ENCODE peak calls at places on chromosomes 4 and X, in four cellular contexts. F is HCEC 1CT, U is AG04450, J is Right ventricle myocardium inferior. L is an unnamed sample.

GRCh38 chrX:34382416-34382815 is 250.3 kb upstream of the FAM47A start:
- DNase-seq in U (no peak), J (no peak), F (no peak), L (no peak)

GRCh38 chrX:24242649-24243556 is 71.0 kb downstream of the SUPT20HL2 start:
- DNase-seq in J (peak), U (peak), F (peak), L (no peak)

GRCh38 chr4:15118281-15118680 is 116.0 kb downstream of the CPEB2 start:
- DNase-seq in U (no peak), F (no peak), J (no peak), L (no peak)

GRCh38 chrX:1925053-1925481 is 310.2 kb downstream of the ASMT start:
- DNase-seq in U (no peak), J (no peak), F (no peak), L (no peak)

GRCh38 chr4:1799364-1799996 is 6.4 kb downstream of the FGFR3 start:
- DNase-seq in F (no peak), J (no peak), U (no peak), L (no peak)

GRCh38 chrX:590666-591065 is 39.9 kb upstream of the SHOX start:
- DNase-seq in F (no peak), J (no peak), U (no peak), L (no peak)

GRCh38 chr4:153114771-153115321 is 89.4 kb upstream of the TRIM2 start:
- DNase-seq in F (peak), J (no peak), U (no peak), L (no peak)

GRCh38 chr4:17115546-17115945 is 217.1 kb upstream of the LDB2 start:
- DNase-seq in U (no peak), J (no peak), F (no peak), L (no peak)

GRCh38 chrX:83860846-83861245 is at the start of gene CYLC1:
- DNase-seq in U (no peak), J (no peak), F (no peak), L (no peak)

GRCh38 chr4:180099962-180100361 is 2143.2 kb upstream of the TENM3 start:
- DNase-seq in U (no peak), F (no peak), J (no peak), L (no peak)

GRCh38 chr4:18722748-18723191 is 701.2 kb upstream of the LCORL start:
- DNase-seq in J (no peak), U (no peak), F (no peak), L (no peak)

GRCh38 chrX:123424546-123424945 is 240.5 kb downstream of the GRIA3 start:
- DNase-seq in U (no peak), F (peak), J (no peak), L (no peak)

GRCh38 chrX:145613894-145614293 is 203.7 kb upstream of the SLITRK2 start:
- DNase-seq in U (no peak), J (no peak), F (no peak), L (no peak)

GRCh38 chr4:184655889-184656869 is 6.6 kb downstream of the PRIMPOL start:
- DNase-seq in J (no peak), F (no peak), U (no peak), L (no peak)

GRCh38 chrX:148865237-148865636 is 364.8 kb downstream of the AFF2 start:
- DNase-seq in J (no peak), F (no peak), U (no peak), L (no peak)

GRCh38 chrX:69093960-69094935 is 71.0 kb downstream of the PJA1 start:
- DNase-seq in U (no peak), F (peak), J (no peak), L (no peak)

GRCh38 chr4:138090145-138090917 is 151.8 kb downstream of the SLC7A11 start:
- DNase-seq in J (no peak), U (peak), F (peak), L (no peak)

GRCh38 chr4:164716901-164717300 is 37.0 kb upstream of the SMIM31 start:
- DNase-seq in U (no peak), J (no peak), F (no peak), L (no peak)

GRCh38 chrX:106726485-106727437 is at the start of gene RNF128:
- DNase-seq in U (no peak), J (no peak), F (peak), L (no peak)

GRCh38 chr4:143488684-143489083 is 24.8 kb upstream of the SMARCA5 start:
- DNase-seq in J (no peak), F (no peak), U (no peak), L (no peak)

GRCh38 chr4:155974476-155974749 is 20.7 kb upstream of the CTSO start:
- DNase-seq in J (no peak), U (no peak), F (no peak), L (no peak)